ENCODE peak calls at places on chromosomes 16 and 17, in nine cellular contexts. D is substantia nigra; W is NB4; O is HS-5; F is kidney tubule cell; S is T-helper 17 cell; E is T follicular helper cell; G is stimulated activated CD8-positive, alpha-beta memory T cell treated with anti-CD3 and anti-CD28 coated beads, Interleukin-7, amount 100 ng/mL, for 1 hour; K is SW 1271. A is an unnamed sample.

GRCh38 chr17:62714016-62714777 is 86.7 kb downstream of the MRC2 start:
- DNase-seq in D (no peak), W (no peak), O (peak; percentile 35), F (peak; percentile 55), S (no peak), E (no peak), G (no peak), K (no peak), A (no peak)

GRCh38 chr17:8994319-8994718 is 27.0 kb upstream of the NTN1 start:
- DNase-seq in D (no peak), W (peak; percentile 63), O (no peak), F (peak; percentile 53), S (peak; percentile 29), E (peak; percentile 14), G (peak; percentile 22), K (peak; percentile 19), A (peak; percentile 75)

GRCh38 chr17:70599198-70599597 is 429.9 kb downstream of the KCNJ2 start:
- DNase-seq in D (no peak), W (no peak), O (no peak), F (no peak), S (no peak), E (no peak), G (no peak), K (no peak), A (no peak)

GRCh38 chr17:58538801-58539410 is 24.5 kb upstream of the MTMR4 start:
- DNase-seq in D (no peak), W (no peak), O (no peak), F (no peak), S (no peak), E (no peak), G (no peak), K (no peak), A (no peak)

GRCh38 chr17:33811984-33812383 is 443.1 kb upstream of the CCL2 start:
- DNase-seq in D (no peak), W (no peak), O (no peak), F (no peak), S (no peak), E (no peak), G (no peak), K (no peak), A (no peak)

GRCh38 chr16:4661661-4662060 is 31.7 kb upstream of the NUDT16L1 start:
- DNase-seq in D (no peak), W (no peak), O (no peak), F (no peak), S (no peak), E (no peak), G (no peak), K (no peak), A (peak; percentile 67)

GRCh38 chr17:42720996-42721583 is 23.8 kb downstream of the EZH1 start:
- DNase-seq in D (no peak), W (peak; percentile 68), O (peak; percentile 25), F (peak; percentile 68), S (no peak), E (no peak), G (no peak), K (peak; percentile 59), A (no peak)

GRCh38 chr16:56368545-56368944 is 56.8 kb downstream of the AMFR start:
- DNase-seq in D (no peak), W (no peak), O (no peak), F (no peak), S (no peak), E (no peak), G (no peak), K (no peak), A (no peak)

GRCh38 chr17:57288034-57288752 is 31.9 kb downstream of the MSI2 start:
- DNase-seq in D (no peak), W (no peak), O (no peak), F (peak; percentile 42), S (no peak), E (no peak), G (no peak), K (no peak), A (no peak)

GRCh38 chr17:8887834-8888703 is 20.6 kb upstream of the PIK3R6 start:
- DNase-seq in D (no peak), W (no peak), O (no peak), F (peak; percentile 34), S (no peak), E (no peak), G (no peak), K (no peak), A (no peak)